ENCODE peak calls at places on chromosome 6, in eight cellular contexts. R is RWPE1; D is aorta; O is CD4-positive, alpha-beta T cell; M is endodermal cell; V is dorsolateral prefrontal cortex; J is AG04450; L is testis. Y is an unnamed sample.

GRCh38 chr6:6730831-6731230 is 142.3 kb downstream of the LY86 start:
- DNase-seq in R (peak), D (peak), O (no peak), M (no peak), V (no peak), J (peak), L (no peak), Y (peak)

GRCh38 chr6:157814883-157815282 is 8.2 kb upstream of the SNX9 start:
- DNase-seq in R (no peak), D (no peak), O (no peak), M (no peak), V (no peak), J (no peak), L (no peak), Y (no peak)

GRCh38 chr6:127111526-127111925 is 6.9 kb upstream of the RSPO3 start:
- DNase-seq in R (no peak), D (no peak), O (no peak), M (no peak), V (no peak), J (no peak), L (no peak), Y (no peak)

GRCh38 chr6:5471044-5471443 is 209.7 kb downstream of the FARS2 start:
- DNase-seq in R (peak), D (no peak), O (peak), M (peak), V (peak), J (peak), L (peak), Y (peak)

GRCh38 chr6:50958148-50958547 is 139.5 kb downstream of the TFAP2B start:
- DNase-seq in R (no peak), D (no peak), O (no peak), M (no peak), V (no peak), J (no peak), L (no peak), Y (no peak)

GRCh38 chr6:16964553-16965499 is 137.0 kb upstream of the STMND1 start:
- DNase-seq in R (peak), D (peak), O (peak), M (peak), V (peak), J (peak), L (peak), Y (peak)

GRCh38 chr6:20444786-20445271 is 43.1 kb downstream of the E2F3 start:
- DNase-seq in R (no peak), D (no peak), O (no peak), M (no peak), V (no peak), J (no peak), L (no peak), Y (no peak)

GRCh38 chr6:53411451-53411850 is 62.7 kb upstream of the ELOVL5 start:
- DNase-seq in R (no peak), D (no peak), O (no peak), M (no peak), V (no peak), J (no peak), L (no peak), Y (peak)

GRCh38 chr6:158760618-158761250 is 58.4 kb downstream of the EZR start:
- DNase-seq in R (no peak), D (no peak), O (no peak), M (peak), V (no peak), J (no peak), L (no peak), Y (no peak)

GRCh38 chr6:2982464-2983121 is 11.2 kb upstream of the SERPINB6 start:
- DNase-seq in R (no peak), D (no peak), O (no peak), M (peak), V (no peak), J (no peak), L (no peak), Y (no peak)

GRCh38 chr6:46023216-46023915 is 7.7 kb upstream of the CLIC5 start:
- DNase-seq in R (no peak), D (no peak), O (no peak), M (no peak), V (no peak), J (no peak), L (no peak), Y (no peak)

GRCh38 chr6:78062993-78063392 is 410.2 kb downstream of the MEI4 start:
- DNase-seq in R (no peak), D (no peak), O (no peak), M (no peak), V (no peak), J (no peak), L (no peak), Y (no peak)

GRCh38 chr6:159742165-159742564 is 14.9 kb downstream of the WTAP start:
- DNase-seq in R (no peak), D (no peak), O (no peak), M (no peak), V (no peak), J (no peak), L (no peak), Y (no peak)

GRCh38 chr6:13488015-13488895 is 855 bp upstream of the GFOD1 start:
- DNase-seq in R (peak), D (peak), O (no peak), M (peak), V (peak), J (no peak), L (peak), Y (no peak)

GRCh38 chr6:109947001-109947400 is 31.1 kb upstream of the GPR6 start:
- DNase-seq in R (no peak), D (no peak), O (no peak), M (no peak), V (no peak), J (no peak), L (no peak), Y (no peak)

GRCh38 chr6:41040101-41040910 is 1.3 kb upstream of the UNC5CL start:
- DNase-seq in R (peak), D (no peak), O (no peak), M (no peak), V (no peak), J (no peak), L (no peak), Y (no peak)

GRCh38 chr6:166105341-166106075 is 62.1 kb downstream of the TBXT start:
- DNase-seq in R (no peak), D (no peak), O (no peak), M (no peak), V (no peak), J (no peak), L (no peak), Y (no peak)

GRCh38 chr6:14165091-14165490 is 47.5 kb downstream of the CD83 start:
- DNase-seq in R (peak), D (no peak), O (no peak), M (no peak), V (no peak), J (peak), L (no peak), Y (no peak)

GRCh38 chr6:3748208-3748701 is 3.3 kb downstream of the PXDC1 start:
- DNase-seq in R (peak), D (peak), O (peak), M (peak), V (peak), J (no peak), L (peak), Y (peak)

GRCh38 chr6:116426551-116426950 is 34.6 kb upstream of the CALHM6 start:
- DNase-seq in R (no peak), D (no peak), O (no peak), M (no peak), V (no peak), J (no peak), L (no peak), Y (no peak)

GRCh38 chr6:89530982-89531381 is 98.0 kb downstream of the ANKRD6 start:
- DNase-seq in R (no peak), D (no peak), O (no peak), M (no peak), V (no peak), J (no peak), L (no peak), Y (no peak)

GRCh38 chr6:137975058-137975940 is 108.2 kb downstream of the TNFAIP3 start:
- DNase-seq in R (peak), D (no peak), O (peak), M (no peak), V (no peak), J (no peak), L (no peak), Y (no peak)

GRCh38 chr6:97136644-97137358 is 146.2 kb downstream of the MMS22L start:
- DNase-seq in R (no peak), D (no peak), O (no peak), M (no peak), V (no peak), J (no peak), L (no peak), Y (no peak)

GRCh38 chr6:55320691-55321086 is 6.6 kb upstream of the GFRAL start:
- DNase-seq in R (no peak), D (no peak), O (no peak), M (peak), V (no peak), J (no peak), L (no peak), Y (no peak)

GRCh38 chr6:54431466-54431865 is 123.2 kb downstream of the TINAG start:
- DNase-seq in R (no peak), D (no peak), O (no peak), M (no peak), V (no peak), J (peak), L (no peak), Y (no peak)

GRCh38 chr6:144314003-144314485 is 28.9 kb downstream of the UTRN start:
- DNase-seq in R (no peak), D (peak), O (no peak), M (no peak), V (no peak), J (peak), L (peak), Y (no peak)

GRCh38 chr6:130009148-130009547 is 9.2 kb upstream of the L3MBTL3 start:
- DNase-seq in R (no peak), D (no peak), O (no peak), M (no peak), V (no peak), J (no peak), L (no peak), Y (no peak)

GRCh38 chr6:145643760-145644159 is 91.6 kb downstream of the EPM2A start:
- DNase-seq in R (no peak), D (no peak), O (no peak), M (no peak), V (no peak), J (no peak), L (no peak), Y (no peak)

GRCh38 chr6:152671146-152671545 is 26.6 kb upstream of the MYCT1 start:
- DNase-seq in R (no peak), D (no peak), O (no peak), M (no peak), V (no peak), J (no peak), L (no peak), Y (no peak)

GRCh38 chr6:723540-723939 is 30.6 kb upstream of the EXOC2 start:
- DNase-seq in R (no peak), D (no peak), O (no peak), M (no peak), V (no peak), J (no peak), L (no peak), Y (no peak)

GRCh38 chr6:119022796-119023195 is 55.7 kb downstream of the FAM184A start:
- DNase-seq in R (no peak), D (no peak), O (no peak), M (no peak), V (no peak), J (no peak), L (no peak), Y (no peak)

GRCh38 chr6:84728602-84729001 is 35.8 kb downstream of the TBX18 start:
- DNase-seq in R (peak), D (no peak), O (no peak), M (no peak), V (no peak), J (no peak), L (no peak), Y (no peak)

GRCh38 chr6:145669627-145670034 is 65.7 kb downstream of the EPM2A start:
- DNase-seq in R (peak), D (no peak), O (no peak), M (no peak), V (no peak), J (peak), L (no peak), Y (no peak)

GRCh38 chr6:69286341-69286740 is 510.5 kb downstream of the LMBRD1 start:
- DNase-seq in R (no peak), D (no peak), O (no peak), M (no peak), V (no peak), J (no peak), L (no peak), Y (no peak)

GRCh38 chr6:112289039-112289566 is 34.7 kb upstream of the LAMA4 start:
- DNase-seq in R (no peak), D (peak), O (no peak), M (no peak), V (no peak), J (peak), L (peak), Y (peak)
- H3K27ac ChIP-seq in R (no peak), D (no peak), O (no peak), M (peak), V (no peak), J (peak), L (no peak), Y (peak)

GRCh38 chr6:34793877-34794276 is 2.0 kb downstream of the BLTP3A start:
- DNase-seq in R (no peak), D (no peak), O (no peak), M (no peak), V (no peak), J (no peak), L (no peak), Y (no peak)

GRCh38 chr6:34795836-34796425 is 4.0 kb downstream of the BLTP3A start:
- DNase-seq in R (no peak), D (no peak), O (no peak), M (no peak), V (no peak), J (no peak), L (no peak), Y (no peak)

GRCh38 chr6:34791164-34791841 is 580 bp upstream of the BLTP3A start:
- DNase-seq in R (no peak), D (peak), O (peak), M (peak), V (peak), J (no peak), L (peak), Y (peak)

GRCh38 chr6:34792605-34793500 is 970 bp downstream of the BLTP3A start:
- DNase-seq in R (peak), D (peak), O (no peak), M (peak), V (peak), J (no peak), L (peak), Y (peak)

DNA sequence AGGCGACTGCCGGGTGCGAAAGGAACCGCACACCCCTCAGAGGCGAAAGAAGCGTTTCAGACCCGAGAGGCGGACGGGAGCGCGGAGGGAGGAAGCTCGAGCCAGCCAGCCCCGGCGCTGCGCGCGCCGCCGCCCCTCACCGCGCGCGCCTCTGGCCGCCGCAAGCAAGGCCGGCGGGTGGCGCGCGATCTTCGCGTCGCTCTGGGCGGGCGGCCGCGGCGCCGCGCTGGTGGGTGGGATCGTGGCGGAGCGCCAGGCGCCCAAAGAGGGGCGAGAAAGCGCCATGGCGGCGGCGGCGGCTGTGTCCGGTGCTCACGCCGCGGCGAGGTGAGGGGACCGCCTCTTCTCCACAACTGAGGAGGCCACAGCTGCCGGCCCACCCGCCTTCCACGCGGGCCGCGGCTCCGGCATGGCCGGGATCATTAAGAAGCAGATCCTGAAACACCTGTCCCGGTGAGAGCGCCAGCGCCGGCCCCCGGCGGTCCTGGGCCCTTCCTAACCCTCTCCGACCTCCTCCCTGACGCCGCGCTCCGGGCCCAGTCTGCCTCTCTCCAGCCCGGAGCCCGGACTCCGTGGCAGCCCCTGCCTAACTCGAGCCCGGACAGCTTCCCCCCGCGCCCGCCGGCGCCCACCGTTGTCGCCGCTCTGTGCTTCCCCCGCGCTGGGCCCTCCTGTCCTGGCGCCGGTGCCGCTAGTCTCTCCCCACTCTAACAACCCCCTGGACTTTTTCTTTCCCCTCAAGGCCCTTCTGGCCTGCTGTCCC is at the start of gene BLTP3A:
- DNase-seq in R (peak), D (peak), O (peak), M (peak), V (peak), J (no peak), L (peak), Y (peak)
- H3K27ac ChIP-seq in R (peak), D (peak), O (peak), M (peak), V (peak), J (peak), L (peak), Y (peak)

DNA sequence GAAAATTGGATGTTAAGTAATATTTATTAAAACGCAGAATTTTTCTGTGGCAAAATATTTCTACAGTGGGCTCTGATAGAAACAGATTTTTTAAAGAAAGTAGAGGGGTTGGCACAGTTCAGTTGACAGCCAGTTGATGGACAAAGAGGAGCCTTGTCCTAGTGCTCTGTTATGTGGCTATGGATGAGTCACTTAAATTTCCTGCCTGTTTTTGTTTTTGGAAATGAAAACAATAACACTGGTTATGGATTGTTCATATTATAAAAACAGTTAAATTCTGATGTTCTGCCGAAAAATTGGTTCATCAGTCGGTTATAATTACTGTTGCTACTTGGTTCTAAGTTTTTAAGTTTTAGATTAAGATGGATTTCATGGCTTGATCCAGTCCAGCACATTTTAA is 42.8 kb downstream of the MYO6 start:
- DNase-seq in R (no peak), D (no peak), O (no peak), M (no peak), V (no peak), J (no peak), L (no peak), Y (peak)
- H3K27ac ChIP-seq in R (no peak), D (no peak), O (no peak), M (no peak), V (peak), J (no peak), L (no peak), Y (no peak)

DNA sequence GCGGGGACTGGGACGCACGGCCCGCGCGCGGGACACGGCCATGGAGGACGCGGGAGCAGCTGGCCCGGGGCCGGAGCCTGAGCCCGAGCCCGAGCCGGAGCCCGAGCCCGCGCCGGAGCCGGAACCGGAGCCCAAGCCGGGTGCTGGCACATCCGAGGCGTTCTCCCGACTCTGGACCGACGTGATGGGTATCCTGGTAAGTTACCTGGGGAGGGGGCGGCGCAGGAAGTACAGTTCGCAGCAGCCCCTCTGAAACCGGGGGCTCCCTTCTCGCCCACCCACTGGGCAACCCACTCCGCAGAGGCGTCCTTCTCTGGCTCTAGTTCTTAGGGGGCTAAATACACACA is 363 bp downstream of the SASH1 start:
- DNase-seq in R (no peak), D (peak), O (no peak), M (peak), V (no peak), J (no peak), L (peak), Y (no peak)
- H3K27ac ChIP-seq in R (peak), D (peak), O (no peak), M (peak), V (peak), J (no peak), L (no peak), Y (no peak)

DNA sequence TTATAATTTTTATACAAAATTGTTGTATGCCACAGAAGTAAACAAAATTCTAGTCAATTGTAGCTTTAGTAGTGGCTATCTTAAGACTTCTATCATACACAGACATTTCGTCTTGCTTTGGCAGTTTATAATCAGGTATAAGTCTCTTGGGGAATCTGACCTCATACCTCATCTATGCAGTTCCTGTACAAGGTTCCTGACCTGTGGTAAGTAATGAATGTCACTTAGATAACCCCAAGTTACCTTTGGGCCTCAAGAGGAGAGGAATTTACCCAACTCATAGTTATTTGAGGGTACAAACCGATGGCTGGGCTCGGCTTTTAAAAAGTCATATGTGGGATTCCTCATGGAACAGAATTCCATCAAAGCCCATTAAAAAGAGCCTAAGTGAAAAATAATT is 58.8 kb upstream of the UNC93A start:
- DNase-seq in R (no peak), D (no peak), O (no peak), M (no peak), V (no peak), J (no peak), L (no peak), Y (no peak)
- H3K27ac ChIP-seq in R (no peak), D (no peak), O (no peak), M (no peak), V (no peak), J (no peak), L (no peak), Y (no peak)

DNA sequence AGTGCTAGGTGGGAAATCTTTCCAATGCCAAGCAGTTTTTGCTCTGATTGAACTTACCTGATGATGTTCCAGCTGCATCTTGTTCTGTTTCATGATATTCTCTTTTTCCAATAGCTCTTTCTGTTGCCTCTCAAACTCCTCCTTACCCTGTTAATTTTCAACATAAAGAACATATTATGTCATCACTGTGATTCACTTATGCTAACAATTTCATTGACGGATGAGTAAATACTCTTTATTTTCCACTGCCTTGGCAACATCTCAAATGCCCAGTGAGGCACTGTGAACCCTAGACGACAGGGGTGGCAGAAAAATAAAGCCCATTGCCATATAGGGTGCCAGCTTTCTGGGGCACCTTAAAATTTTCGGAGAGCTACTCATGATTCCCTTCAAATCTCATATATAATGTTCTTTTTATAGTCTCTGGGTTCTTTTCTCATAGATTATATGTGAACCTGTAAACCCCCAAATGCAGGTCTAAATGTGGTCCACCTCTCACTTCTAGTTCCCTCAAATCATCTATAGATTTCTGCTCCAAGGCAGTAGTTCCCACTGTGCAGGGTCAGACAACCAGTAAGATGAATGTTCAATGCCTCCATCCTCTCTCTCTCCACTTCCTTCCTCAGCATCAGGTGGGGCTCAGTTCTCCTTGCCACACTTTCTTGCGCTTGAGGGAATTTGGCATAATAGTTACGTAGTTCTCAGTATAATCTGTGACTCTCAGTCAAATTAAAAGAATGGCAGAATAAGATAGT is 44.1 kb downstream of the NEDD9 start:
- DNase-seq in R (peak), D (no peak), O (no peak), M (no peak), V (no peak), J (no peak), L (no peak), Y (no peak)
- H3K27ac ChIP-seq in R (no peak), D (no peak), O (no peak), M (no peak), V (no peak), J (no peak), L (no peak), Y (no peak)

GRCh38 chr6:32255212-32256153 is 31.6 kb upstream of the NOTCH4 start:
- DNase-seq in R (peak), D (peak), O (peak), M (peak), V (peak), J (peak), L (peak), Y (peak)
- H3K27ac ChIP-seq in R (peak), D (no peak), O (no peak), M (peak), V (peak), J (peak), L (peak), Y (peak)

Y was measured in SJCRH30.